ENCODE peak calls at places on chromosomes 3 and 15, in four cellular contexts. N, Q, O and T are unnamed samples.
A peak's percentile ranks its signal among the peaks of the same experiment; 100 is the strongest.

GRCh38 chr15:87267798-87268197 is 988.7 kb downstream of the NTRK3 start:
- DNase-seq in O (no peak), N (no peak), Q (no peak), T (no peak)

GRCh38 chr15:78506971-78507830 is at the start of gene HYKK:
- DNase-seq in Q (peak; percentile 10), N (peak; percentile 87), O (peak; percentile 96), T (peak; percentile 56)

GRCh38 chr3:128131897-128132646 is 8.5 kb upstream of the RUVBL1 start:
- DNase-seq in Q (no peak), N (no peak), O (no peak), T (no peak)

GRCh38 chr3:125165189-125165947 is 47.2 kb downstream of the SLC12A8 start:
- DNase-seq in Q (no peak), O (peak; percentile 72), N (no peak), T (no peak)

GRCh38 chr3:66053009-66053782 is 14.5 kb upstream of the MAGI1 start:
- DNase-seq in N (no peak), Q (no peak), O (no peak), T (no peak)

GRCh38 chr3:186248850-186249249 is 113.2 kb downstream of the DGKG start:
- DNase-seq in Q (no peak), N (no peak), O (no peak), T (no peak)

GRCh38 chr15:46442901-46443590 is 808.2 kb downstream of the SQOR start:
- DNase-seq in Q (no peak), O (no peak), N (no peak), T (no peak)

GRCh38 chr3:122102191-122102935 is 47.2 kb downstream of the CD86 start:
- DNase-seq in O (no peak), N (no peak), Q (no peak), T (peak; percentile 77)

GRCh38 chr3:100072328-100073048 is 41.8 kb downstream of the FILIP1L start:
- DNase-seq in O (no peak), Q (no peak), N (no peak), T (no peak)

GRCh38 chr15:58492661-58493397 is 61.0 kb downstream of the LIPC start:
- DNase-seq in Q (no peak), O (no peak), N (no peak), T (no peak)

GRCh38 chr3:6747017-6747416 is 113.9 kb upstream of the GRM7 start:
- DNase-seq in Q (no peak), N (no peak), O (no peak), T (no peak)